ENCODE peak calls at places on chromosomes 12 and 14, in four cellular contexts. One of them, this sample, is unnamed.

GRCh38 chr12:70664463-70664862 is 27.2 kb upstream of the PTPRB start:
- DNase-seq in activated T-cell treated with anti-CD3 and anti-CD28 coated beads for 1 hour: no peak
- DNase-seq in brain pericyte: no peak
- DNase-seq in NCI-H1417 treated with DMSO at 0.1 percent for 48 hours: no peak
- DNase-seq in this sample: no peak

GRCh38 chr14:89443002-89443660 is 26.1 kb upstream of the FOXN3 start:
- DNase-seq in activated T-cell treated with anti-CD3 and anti-CD28 coated beads for 1 hour: no peak
- DNase-seq in brain pericyte: no peak
- DNase-seq in NCI-H1417 treated with DMSO at 0.1 percent for 48 hours: no peak
- DNase-seq in this sample: no peak

GRCh38 chr12:56719056-56719455 is 6.0 kb downstream of the NACA start:
- DNase-seq in NCI-H1417 treated with DMSO at 0.1 percent for 48 hours: no peak
- DNase-seq in activated T-cell treated with anti-CD3 and anti-CD28 coated beads for 1 hour: no peak
- DNase-seq in brain pericyte: no peak
- DNase-seq in this sample: no peak

GRCh38 chr12:91964501-91964900 is 181.1 kb downstream of the BTG1 start:
- DNase-seq in activated T-cell treated with anti-CD3 and anti-CD28 coated beads for 1 hour: no peak
- DNase-seq in brain pericyte: no peak
- DNase-seq in NCI-H1417 treated with DMSO at 0.1 percent for 48 hours: no peak
- DNase-seq in this sample: no peak

GRCh38 chr12:53098354-53098981 is 1.0 kb downstream of the IGFBP6 start:
- DNase-seq in activated T-cell treated with anti-CD3 and anti-CD28 coated beads for 1 hour: no peak
- DNase-seq in brain pericyte: no peak
- DNase-seq in NCI-H1417 treated with DMSO at 0.1 percent for 48 hours: no peak
- DNase-seq in this sample: peak

GRCh38 chr14:102694530-102695171 is 82.6 kb upstream of the TRAF3 start:
- DNase-seq in activated T-cell treated with anti-CD3 and anti-CD28 coated beads for 1 hour: peak
- DNase-seq in NCI-H1417 treated with DMSO at 0.1 percent for 48 hours: peak
- DNase-seq in brain pericyte: peak
- DNase-seq in this sample: peak

GRCh38 chr12:75820848-75821578 is 210.6 kb downstream of the PHLDA1 start:
- DNase-seq in NCI-H1417 treated with DMSO at 0.1 percent for 48 hours: no peak
- DNase-seq in brain pericyte: no peak
- DNase-seq in activated T-cell treated with anti-CD3 and anti-CD28 coated beads for 1 hour: no peak
- DNase-seq in this sample: no peak

GRCh38 chr12:75684678-75685620 is 173.5 kb upstream of the KRR1 start:
- DNase-seq in brain pericyte: no peak
- DNase-seq in activated T-cell treated with anti-CD3 and anti-CD28 coated beads for 1 hour: no peak
- DNase-seq in NCI-H1417 treated with DMSO at 0.1 percent for 48 hours: no peak
- DNase-seq in this sample: no peak

GRCh38 chr14:100865682-100866591 is 37.6 kb downstream of the RTL1 start:
- DNase-seq in brain pericyte: no peak
- DNase-seq in NCI-H1417 treated with DMSO at 0.1 percent for 48 hours: no peak
- DNase-seq in activated T-cell treated with anti-CD3 and anti-CD28 coated beads for 1 hour: no peak
- DNase-seq in this sample: no peak

GRCh38 chr12:130116791-130117190 is 45.5 kb upstream of the FZD10 start:
- DNase-seq in NCI-H1417 treated with DMSO at 0.1 percent for 48 hours: no peak
- DNase-seq in brain pericyte: no peak
- DNase-seq in activated T-cell treated with anti-CD3 and anti-CD28 coated beads for 1 hour: no peak
- DNase-seq in this sample: no peak

GRCh38 chr12:129101404-129101803 is 248.1 kb downstream of the GLT1D1 start:
- DNase-seq in NCI-H1417 treated with DMSO at 0.1 percent for 48 hours: no peak
- DNase-seq in brain pericyte: no peak
- DNase-seq in activated T-cell treated with anti-CD3 and anti-CD28 coated beads for 1 hour: no peak
- DNase-seq in this sample: no peak

GRCh38 chr12:47549258-47549657 is 156.6 kb downstream of the RPAP3 start:
- DNase-seq in activated T-cell treated with anti-CD3 and anti-CD28 coated beads for 1 hour: no peak
- DNase-seq in brain pericyte: no peak
- DNase-seq in NCI-H1417 treated with DMSO at 0.1 percent for 48 hours: no peak
- DNase-seq in this sample: no peak

GRCh38 chr12:47082283-47082962 is 2.7 kb upstream of the AMIGO2 start:
- DNase-seq in brain pericyte: no peak
- DNase-seq in activated T-cell treated with anti-CD3 and anti-CD28 coated beads for 1 hour: no peak
- DNase-seq in NCI-H1417 treated with DMSO at 0.1 percent for 48 hours: no peak
- DNase-seq in this sample: no peak

GRCh38 chr14:68307769-68308168 is 485.1 kb downstream of the ZFP36L1 start:
- DNase-seq in activated T-cell treated with anti-CD3 and anti-CD28 coated beads for 1 hour: no peak
- DNase-seq in brain pericyte: no peak
- DNase-seq in NCI-H1417 treated with DMSO at 0.1 percent for 48 hours: no peak
- DNase-seq in this sample: no peak

GRCh38 chr14:23432102-23432925 is 3.1 kb downstream of the MYH7 start:
- DNase-seq in activated T-cell treated with anti-CD3 and anti-CD28 coated beads for 1 hour: no peak
- DNase-seq in NCI-H1417 treated with DMSO at 0.1 percent for 48 hours: no peak
- DNase-seq in brain pericyte: no peak
- DNase-seq in this sample: no peak

GRCh38 chr14:65377576-65377975 is 35.0 kb upstream of the FUT8 start:
- DNase-seq in NCI-H1417 treated with DMSO at 0.1 percent for 48 hours: no peak
- DNase-seq in activated T-cell treated with anti-CD3 and anti-CD28 coated beads for 1 hour: no peak
- DNase-seq in brain pericyte: no peak
- DNase-seq in this sample: no peak

GRCh38 chr12:45468751-45469615 is 253.1 kb downstream of the ANO6 start:
- DNase-seq in NCI-H1417 treated with DMSO at 0.1 percent for 48 hours: no peak
- DNase-seq in activated T-cell treated with anti-CD3 and anti-CD28 coated beads for 1 hour: no peak
- DNase-seq in brain pericyte: no peak
- DNase-seq in this sample: no peak

This sample was measured in PC-9.